ENCODE peak calls at places on chromosomes 2 and 18, in nine cellular contexts. R is dermis blood vessel endothelial cell; O is Calu3; I is AG10803; M is body of pancreas; Q is MV-4-11; W is stimulated activated CD4-positive, alpha-beta T cell treated with anti-CD3 and anti-CD28 coated beads, Interleukin-2, amount 100 ng/mL, for 48 hours; G is GM18507; X is H4. L is an unnamed sample.

GRCh38 chr2:151878655-151879563 is 50.7 kb upstream of the ARL5A start:
- DNase-seq in Q (peak), X (peak), R (peak), W (no peak), M (no peak), O (no peak), G (no peak), I (no peak), L (peak)

GRCh38 chr18:50356036-50356945 is 18.6 kb upstream of the SKA1 start:
- DNase-seq in O (peak), R (peak), G (no peak), Q (peak), I (peak), W (no peak), M (no peak), X (peak), L (no peak)

GRCh38 chr2:117485588-117485987 is 328.9 kb upstream of the DDX18 start:
- DNase-seq in O (no peak), Q (no peak), W (no peak), R (no peak), G (no peak), I (no peak), X (no peak), M (no peak), L (no peak)

GRCh38 chr2:3495956-3496355 is 23.4 kb downstream of the ADI1 start:
- DNase-seq in G (no peak), Q (no peak), M (no peak), W (no peak), X (no peak), R (no peak), O (no peak), I (no peak), L (no peak)

GRCh38 chr18:80112623-80113248 is 3.7 kb downstream of the ADNP2 start:
- DNase-seq in W (no peak), X (no peak), O (no peak), M (no peak), I (no peak), Q (peak), R (no peak), G (no peak), L (no peak)

GRCh38 chr2:225064362-225064761 is 22.1 kb upstream of the DOCK10 start:
- DNase-seq in O (no peak), M (no peak), G (no peak), W (no peak), Q (no peak), R (no peak), X (no peak), I (no peak), L (no peak)

GRCh38 chr2:134234535-134234934 is 19.3 kb upstream of the MGAT5 start:
- DNase-seq in I (no peak), O (peak), Q (no peak), G (no peak), M (peak), W (no peak), X (no peak), R (no peak), L (no peak)

GRCh38 chr18:44781890-44782289 is 101.2 kb downstream of the SETBP1 start:
- DNase-seq in M (no peak), W (no peak), G (no peak), X (peak), O (no peak), Q (no peak), I (peak), R (no peak), L (no peak)

GRCh38 chr2:128187032-128187654 is 96.1 kb downstream of the UGGT1 start:
- DNase-seq in W (no peak), G (no peak), X (peak), Q (no peak), I (peak), M (no peak), O (no peak), R (peak), L (no peak)

GRCh38 chr18:23066060-23066459 is 69.2 kb upstream of the CABLES1 start:
- DNase-seq in O (no peak), I (peak), R (no peak), W (no peak), M (no peak), Q (no peak), G (no peak), X (no peak), L (no peak)

GRCh38 chr18:3948958-3949357 is 499.0 kb downstream of the TGIF1 start:
- DNase-seq in M (no peak), G (no peak), Q (no peak), O (no peak), I (no peak), R (no peak), X (no peak), W (no peak), L (no peak)

GRCh38 chr18:3279201-3280185 is 17.6 kb downstream of the MYL12B start:
- DNase-seq in I (no peak), O (no peak), R (no peak), X (no peak), Q (peak), G (no peak), W (no peak), M (no peak), L (no peak)

GRCh38 chr18:7908686-7909299 is 341.7 kb downstream of the PTPRM start:
- DNase-seq in O (no peak), M (no peak), R (no peak), I (no peak), Q (no peak), W (no peak), X (no peak), G (no peak), L (no peak)

GRCh38 chr2:37425408-37425807 is 81.0 kb downstream of the QPCT start:
- DNase-seq in O (no peak), R (no peak), G (no peak), Q (no peak), I (no peak), X (no peak), W (no peak), M (no peak), L (no peak)

GRCh38 chr2:114661926-114662670 is 219.7 kb downstream of the DPP10 start:
- DNase-seq in I (no peak), R (no peak), O (no peak), X (no peak), G (no peak), M (peak), Q (no peak), W (no peak), L (no peak)

GRCh38 chr18:35582899-35583558 is 1.5 kb downstream of the GALNT1 start:
- DNase-seq in O (no peak), X (no peak), W (no peak), G (no peak), Q (no peak), M (no peak), I (no peak), R (peak), L (no peak)

GRCh38 chr2:173109253-173110188 is 33.9 kb downstream of the MAP3K20 start:
- DNase-seq in M (no peak), W (no peak), R (no peak), G (no peak), I (peak), O (no peak), X (peak), Q (no peak), L (no peak)

GRCh38 chr2:110869472-110870446 is 137.4 kb downstream of the ACOXL start:
- DNase-seq in M (no peak), O (peak), G (no peak), Q (no peak), X (peak), I (peak), R (peak), W (no peak), L (no peak)

GRCh38 chr2:39264733-39265132 is 21.0 kb upstream of the CDKL4 start:
- DNase-seq in X (no peak), Q (peak), W (no peak), O (no peak), I (no peak), G (peak), R (no peak), M (no peak), L (peak)

GRCh38 chr2:77590298-77590917 is 68.2 kb upstream of the LRRTM4 start:
- DNase-seq in O (no peak), Q (no peak), I (no peak), R (no peak), M (no peak), W (no peak), G (no peak), X (no peak), L (no peak)

GRCh38 chr2:231684314-231685223 is 23.8 kb upstream of the PTMA start:
- DNase-seq in O (no peak), Q (no peak), M (peak), I (no peak), W (no peak), X (no peak), R (no peak), G (no peak), L (no peak)

GRCh38 chr2:120760446-120761135 is 24.9 kb downstream of the GLI2 start:
- DNase-seq in Q (no peak), X (no peak), R (no peak), G (no peak), I (no peak), O (no peak), M (no peak), W (no peak), L (no peak)

GRCh38 chr18:30254331-30254730 is 788.2 kb downstream of the DSC3 start:
- DNase-seq in I (no peak), X (no peak), Q (no peak), G (no peak), M (no peak), R (no peak), W (no peak), O (no peak), L (no peak)

GRCh38 chr2:239532859-239533258 is 132.0 kb upstream of the HDAC4 start:
- DNase-seq in R (no peak), O (no peak), Q (no peak), G (no peak), W (no peak), I (no peak), M (no peak), X (no peak), L (no peak)

GRCh38 chr2:43542285-43542933 is 53.4 kb downstream of the THADA start:
- DNase-seq in G (no peak), W (no peak), O (no peak), M (no peak), R (peak), X (peak), I (peak), Q (peak), L (no peak)

GRCh38 chr2:163247151-163247872 is 408.7 kb upstream of the KCNH7 start:
- DNase-seq in O (no peak), M (no peak), I (no peak), Q (no peak), R (no peak), X (no peak), W (no peak), G (no peak), L (no peak)

GRCh38 chr2:25041307-25041927 is 459 bp upstream of the EFR3B start:
- DNase-seq in O (peak), G (no peak), I (peak), X (no peak), M (peak), R (peak), W (no peak), Q (no peak), L (peak)

GRCh38 chr2:216316743-216317142 is 55.5 kb downstream of the MARCHF4 start:
- DNase-seq in O (no peak), X (no peak), W (no peak), I (peak), M (no peak), R (peak), Q (no peak), G (no peak), L (no peak)

GRCh38 chr2:24818721-24819167 is 25.5 kb downstream of the CENPO start:
- DNase-seq in O (no peak), M (peak), Q (no peak), W (no peak), R (no peak), I (no peak), X (no peak), G (no peak), L (no peak)

GRCh38 chr2:151543898-151544297 is 134.2 kb downstream of the RIF1 start:
- DNase-seq in Q (no peak), G (no peak), X (no peak), O (no peak), R (no peak), M (no peak), W (no peak), I (peak), L (no peak)

GRCh38 chr2:23453936-23454460 is 69.0 kb downstream of the KLHL29 start:
- DNase-seq in Q (no peak), R (no peak), W (no peak), I (no peak), O (no peak), X (no peak), M (no peak), G (no peak), L (no peak)

GRCh38 chr2:62270728-62271127 is 74.8 kb downstream of the B3GNT2 start:
- DNase-seq in X (no peak), W (no peak), R (peak), Q (no peak), M (peak), O (peak), I (no peak), G (no peak), L (no peak)

GRCh38 chr2:19574788-19575260 is 216.4 kb upstream of the OSR1 start:
- DNase-seq in X (no peak), G (no peak), O (no peak), Q (no peak), R (peak), I (peak), M (peak), W (no peak), L (no peak)

GRCh38 chr2:208006833-208007232 is 18.5 kb downstream of the PLEKHM3 start:
- DNase-seq in R (no peak), X (no peak), M (no peak), Q (peak), I (peak), O (no peak), W (no peak), G (no peak), L (no peak)

GRCh38 chr2:95266781-95267430 is 7.3 kb upstream of the PROM2 start:
- DNase-seq in M (no peak), I (no peak), R (no peak), W (no peak), O (no peak), G (no peak), Q (no peak), X (no peak), L (no peak)

GRCh38 chr18:2909431-2910140 is 62.8 kb downstream of the EMILIN2 start:
- DNase-seq in M (no peak), Q (no peak), X (no peak), G (no peak), I (no peak), W (no peak), R (no peak), O (no peak), L (no peak)

GRCh38 chr2:10414000-10414451 is 34.1 kb downstream of the ODC1 start:
- DNase-seq in G (no peak), M (peak), R (no peak), O (peak), W (no peak), Q (no peak), I (peak), X (no peak), L (no peak)

GRCh38 chr18:13409997-13410396 is 191.4 kb downstream of the LDLRAD4 start:
- DNase-seq in W (no peak), X (no peak), I (no peak), G (no peak), M (no peak), R (no peak), O (no peak), Q (no peak), L (no peak)

GRCh38 chr2:54577035-54577434 is 120.9 kb downstream of the SPTBN1 start:
- DNase-seq in O (peak), X (no peak), Q (no peak), G (no peak), R (peak), W (no peak), I (no peak), M (peak), L (no peak)

GRCh38 chr18:74689251-74689650 is 91.6 kb downstream of the ZNF407 start:
- DNase-seq in R (peak), M (no peak), X (no peak), Q (no peak), O (no peak), I (peak), G (no peak), W (no peak), L (no peak)

L was measured in GM12892.